ENCODE peak calls at places on chromosomes 4 and X, in eight cellular contexts. One of them, this sample, is unnamed.
A peak's percentile ranks its signal among the peaks of the same experiment; 100 is the strongest.

GRCh38 chr4:147136783-147137182 is 191.1 kb upstream of the TTC29 start:
- DNase-seq in AG08396: no peak
- DNase-seq in neuronal stem cell: no peak
- DNase-seq in CD4-positive, CD25-positive, alpha-beta regulatory T cell: no peak
- DNase-seq in activated gamma-delta T cell treated with Interleukin-2 at 50 U/mL for 16 hours: no peak
- DNase-seq in stimulated activated CD4-positive, alpha-beta T cell treated with anti-CD3 and anti-CD28 coated beads, Interleukin-4, amount 100 ng/mL, for 24 hours: no peak
- DNase-seq in SJSA1: no peak
- DNase-seq in stimulated activated CD8-positive, alpha-beta memory T cell treated with anti-CD3 and anti-CD28 coated beads, Interleukin-15, amount 100 ng/mL, for 24 hours: no peak
- DNase-seq in this sample: no peak

GRCh38 chr4:82786004-82786400 is 12.6 kb downstream of the SCD5 start:
- DNase-seq in AG08396: no peak
- DNase-seq in neuronal stem cell: no peak
- DNase-seq in CD4-positive, CD25-positive, alpha-beta regulatory T cell: no peak
- DNase-seq in activated gamma-delta T cell treated with Interleukin-2 at 50 U/mL for 16 hours: no peak
- DNase-seq in stimulated activated CD4-positive, alpha-beta T cell treated with anti-CD3 and anti-CD28 coated beads, Interleukin-4, amount 100 ng/mL, for 24 hours: no peak
- DNase-seq in SJSA1: no peak
- DNase-seq in stimulated activated CD8-positive, alpha-beta memory T cell treated with anti-CD3 and anti-CD28 coated beads, Interleukin-15, amount 100 ng/mL, for 24 hours: no peak
- DNase-seq in this sample: no peak

GRCh38 chr4:26410385-26411293 is 79.6 kb downstream of the CCKAR start:
- DNase-seq in AG08396: peak; percentile 11
- DNase-seq in neuronal stem cell: peak; percentile 21
- DNase-seq in CD4-positive, CD25-positive, alpha-beta regulatory T cell: peak; percentile 10
- DNase-seq in activated gamma-delta T cell treated with Interleukin-2 at 50 U/mL for 16 hours: peak; percentile 24
- DNase-seq in stimulated activated CD4-positive, alpha-beta T cell treated with anti-CD3 and anti-CD28 coated beads, Interleukin-4, amount 100 ng/mL, for 24 hours: peak; percentile 43
- DNase-seq in SJSA1: no peak
- DNase-seq in stimulated activated CD8-positive, alpha-beta memory T cell treated with anti-CD3 and anti-CD28 coated beads, Interleukin-15, amount 100 ng/mL, for 24 hours: no peak
- DNase-seq in this sample: peak; percentile 15

GRCh38 chrX:133645251-133645650 is 230.0 kb upstream of the GPC4 start:
- DNase-seq in AG08396: no peak
- DNase-seq in neuronal stem cell: no peak
- DNase-seq in CD4-positive, CD25-positive, alpha-beta regulatory T cell: no peak
- DNase-seq in activated gamma-delta T cell treated with Interleukin-2 at 50 U/mL for 16 hours: no peak
- DNase-seq in stimulated activated CD4-positive, alpha-beta T cell treated with anti-CD3 and anti-CD28 coated beads, Interleukin-4, amount 100 ng/mL, for 24 hours: no peak
- DNase-seq in SJSA1: no peak
- DNase-seq in stimulated activated CD8-positive, alpha-beta memory T cell treated with anti-CD3 and anti-CD28 coated beads, Interleukin-15, amount 100 ng/mL, for 24 hours: no peak
- DNase-seq in this sample: no peak

GRCh38 chr4:5824635-5825034 is 68.3 kb downstream of the CRMP1 start:
- DNase-seq in AG08396: peak; percentile 70
- DNase-seq in neuronal stem cell: no peak
- DNase-seq in CD4-positive, CD25-positive, alpha-beta regulatory T cell: no peak
- DNase-seq in activated gamma-delta T cell treated with Interleukin-2 at 50 U/mL for 16 hours: no peak
- DNase-seq in stimulated activated CD4-positive, alpha-beta T cell treated with anti-CD3 and anti-CD28 coated beads, Interleukin-4, amount 100 ng/mL, for 24 hours: no peak
- DNase-seq in SJSA1: no peak
- DNase-seq in stimulated activated CD8-positive, alpha-beta memory T cell treated with anti-CD3 and anti-CD28 coated beads, Interleukin-15, amount 100 ng/mL, for 24 hours: no peak
- DNase-seq in this sample: peak; percentile 6

GRCh38 chr4:176150283-176150682 is 45.1 kb downstream of the SPATA4 start:
- DNase-seq in AG08396: peak; percentile 6
- DNase-seq in neuronal stem cell: no peak
- DNase-seq in CD4-positive, CD25-positive, alpha-beta regulatory T cell: no peak
- DNase-seq in activated gamma-delta T cell treated with Interleukin-2 at 50 U/mL for 16 hours: no peak
- DNase-seq in stimulated activated CD4-positive, alpha-beta T cell treated with anti-CD3 and anti-CD28 coated beads, Interleukin-4, amount 100 ng/mL, for 24 hours: no peak
- DNase-seq in SJSA1: no peak
- DNase-seq in stimulated activated CD8-positive, alpha-beta memory T cell treated with anti-CD3 and anti-CD28 coated beads, Interleukin-15, amount 100 ng/mL, for 24 hours: no peak
- DNase-seq in this sample: no peak

GRCh38 chr4:48699470-48699869 is 80.6 kb downstream of the FRYL start:
- DNase-seq in AG08396: no peak
- DNase-seq in neuronal stem cell: no peak
- DNase-seq in CD4-positive, CD25-positive, alpha-beta regulatory T cell: no peak
- DNase-seq in activated gamma-delta T cell treated with Interleukin-2 at 50 U/mL for 16 hours: no peak
- DNase-seq in stimulated activated CD4-positive, alpha-beta T cell treated with anti-CD3 and anti-CD28 coated beads, Interleukin-4, amount 100 ng/mL, for 24 hours: no peak
- DNase-seq in SJSA1: no peak
- DNase-seq in stimulated activated CD8-positive, alpha-beta memory T cell treated with anti-CD3 and anti-CD28 coated beads, Interleukin-15, amount 100 ng/mL, for 24 hours: no peak
- DNase-seq in this sample: no peak

GRCh38 chrX:51922561-51922960 is 29.1 kb downstream of the MAGED1 start:
- DNase-seq in AG08396: no peak
- DNase-seq in neuronal stem cell: no peak
- DNase-seq in CD4-positive, CD25-positive, alpha-beta regulatory T cell: no peak
- DNase-seq in activated gamma-delta T cell treated with Interleukin-2 at 50 U/mL for 16 hours: no peak
- DNase-seq in stimulated activated CD4-positive, alpha-beta T cell treated with anti-CD3 and anti-CD28 coated beads, Interleukin-4, amount 100 ng/mL, for 24 hours: no peak
- DNase-seq in SJSA1: no peak
- DNase-seq in stimulated activated CD8-positive, alpha-beta memory T cell treated with anti-CD3 and anti-CD28 coated beads, Interleukin-15, amount 100 ng/mL, for 24 hours: no peak
- DNase-seq in this sample: no peak

GRCh38 chrX:119072771-119073170 is at the start of gene CT47C1:
- DNase-seq in AG08396: no peak
- DNase-seq in neuronal stem cell: no peak
- DNase-seq in CD4-positive, CD25-positive, alpha-beta regulatory T cell: no peak
- DNase-seq in activated gamma-delta T cell treated with Interleukin-2 at 50 U/mL for 16 hours: no peak
- DNase-seq in stimulated activated CD4-positive, alpha-beta T cell treated with anti-CD3 and anti-CD28 coated beads, Interleukin-4, amount 100 ng/mL, for 24 hours: no peak
- DNase-seq in SJSA1: no peak
- DNase-seq in stimulated activated CD8-positive, alpha-beta memory T cell treated with anti-CD3 and anti-CD28 coated beads, Interleukin-15, amount 100 ng/mL, for 24 hours: no peak
- DNase-seq in this sample: no peak

GRCh38 chr4:151039733-151040132 is 24.6 kb upstream of the LRBA start:
- DNase-seq in AG08396: no peak
- DNase-seq in neuronal stem cell: no peak
- DNase-seq in CD4-positive, CD25-positive, alpha-beta regulatory T cell: no peak
- DNase-seq in activated gamma-delta T cell treated with Interleukin-2 at 50 U/mL for 16 hours: no peak
- DNase-seq in stimulated activated CD4-positive, alpha-beta T cell treated with anti-CD3 and anti-CD28 coated beads, Interleukin-4, amount 100 ng/mL, for 24 hours: no peak
- DNase-seq in SJSA1: no peak
- DNase-seq in stimulated activated CD8-positive, alpha-beta memory T cell treated with anti-CD3 and anti-CD28 coated beads, Interleukin-15, amount 100 ng/mL, for 24 hours: no peak
- DNase-seq in this sample: no peak

GRCh38 chr4:184814686-184815045 is 11.1 kb downstream of the ACSL1 start:
- DNase-seq in AG08396: peak; percentile 36
- DNase-seq in neuronal stem cell: no peak
- DNase-seq in CD4-positive, CD25-positive, alpha-beta regulatory T cell: no peak
- DNase-seq in activated gamma-delta T cell treated with Interleukin-2 at 50 U/mL for 16 hours: no peak
- DNase-seq in stimulated activated CD4-positive, alpha-beta T cell treated with anti-CD3 and anti-CD28 coated beads, Interleukin-4, amount 100 ng/mL, for 24 hours: no peak
- DNase-seq in SJSA1: no peak
- DNase-seq in stimulated activated CD8-positive, alpha-beta memory T cell treated with anti-CD3 and anti-CD28 coated beads, Interleukin-15, amount 100 ng/mL, for 24 hours: no peak
- DNase-seq in this sample: no peak

GRCh38 chr4:139017861-139018260 is 2.3 kb downstream of the NOCT start:
- DNase-seq in AG08396: no peak
- DNase-seq in neuronal stem cell: no peak
- DNase-seq in CD4-positive, CD25-positive, alpha-beta regulatory T cell: no peak
- DNase-seq in activated gamma-delta T cell treated with Interleukin-2 at 50 U/mL for 16 hours: no peak
- DNase-seq in stimulated activated CD4-positive, alpha-beta T cell treated with anti-CD3 and anti-CD28 coated beads, Interleukin-4, amount 100 ng/mL, for 24 hours: no peak
- DNase-seq in SJSA1: no peak
- DNase-seq in stimulated activated CD8-positive, alpha-beta memory T cell treated with anti-CD3 and anti-CD28 coated beads, Interleukin-15, amount 100 ng/mL, for 24 hours: no peak
- DNase-seq in this sample: no peak